ENCODE peak calls at places on chromosomes 7 and 10, in four cellular contexts. H is PC-3, K is HCT116, Q is gastrocnemius medialis. C is an unnamed sample. For H3K4me1, the result is how much of the 10 kb centered on the place peaks cover.

GRCh38 chr7:29424295-29424983 is 139.2 kb upstream of the PRR15 start:
- DNase-seq in H (no peak), K (no peak), Q (no peak), C (no peak)

GRCh38 chr7:21526007-21526406 is 16.8 kb upstream of the DNAH11 start:
- DNase-seq in H (peak), K (peak), Q (no peak), C (no peak)

GRCh38 chr7:83338277-83338950 is 175.7 kb upstream of the PCLO start:
- DNase-seq in H (no peak), K (no peak), Q (no peak), C (no peak)

GRCh38 chr7:22251284-22251683 is 105.7 kb downstream of the RAPGEF5 start:
- DNase-seq in H (no peak), K (no peak), Q (no peak), C (no peak)

GRCh38 chr7:3029138-3029537 is 14.5 kb downstream of the CARD11 start:
- DNase-seq in H (no peak), K (no peak), Q (no peak), C (no peak)

GRCh38 chr10:19816420-19817250 is at the start of gene PLXDC2:
- DNase-seq in H (peak), K (no peak), Q (no peak), C (peak)

GRCh38 chr7:81367335-81367801 is 402.5 kb downstream of the HGF start:
- DNase-seq in H (no peak), K (no peak), Q (peak), C (no peak)

GRCh38 chr10:24501312-24501711 is 222.4 kb downstream of the ARHGAP21 start:
- DNase-seq in H (no peak), K (no peak), Q (no peak), C (no peak)

GRCh38 chr10:14365231-14365744 is 34.6 kb upstream of the FRMD4A start:
- DNase-seq in H (no peak), K (no peak), Q (no peak), C (no peak)

GRCh38 chr10:71599518-71599917 is 120.1 kb downstream of the C10orf105 start:
- DNase-seq in H (no peak), K (no peak), Q (no peak), C (no peak)

GRCh38 chr10:122955892-122956291 is 1.9 kb upstream of the C10orf88 start:
- DNase-seq in H (no peak), K (no peak), Q (no peak), C (no peak)

GRCh38 chr10:16929067-16929466 is 111.8 kb upstream of the RSU1 start:
- DNase-seq in H (no peak), K (no peak), Q (no peak), C (no peak)

GRCh38 chr10:79460687-79461086 is 15.3 kb upstream of the ZCCHC24 start:
- DNase-seq in H (no peak), K (no peak), Q (no peak), C (no peak)

GRCh38 chr7:106772655-106773108 is 92.4 kb upstream of the PIK3CG start:
- DNase-seq in H (peak), K (peak), Q (no peak), C (no peak)

GRCh38 chr7:102415685-102416225 is 17.6 kb upstream of the ORAI2 start:
- DNase-seq in H (no peak), K (no peak), Q (no peak), C (no peak)

GRCh38 chr10:49412571-49412970 is 16.7 kb upstream of the DRGX start:
- DNase-seq in H (no peak), K (no peak), Q (no peak), C (no peak)

GRCh38 chr7:100598425-100598824 is 3.7 kb upstream of the PCOLCE start:
- DNase-seq in H (no peak), K (no peak), Q (no peak), C (no peak)

GRCh38 chr10:132850246-132850645 is 64.3 kb upstream of the NKX6-2 start:
- DNase-seq in H (no peak), K (no peak), Q (peak), C (peak)

GRCh38 chr7:66804001-66804400 is 63.5 kb downstream of the RABGEF1 start:
- DNase-seq in H (no peak), K (no peak), Q (no peak), C (no peak)

GRCh38 chr10:63554666-63555065 is 33.5 kb downstream of the REEP3 start:
- DNase-seq in H (peak), K (peak), Q (no peak), C (no peak)

GRCh38 chr7:22849158-22849557 is 26.5 kb upstream of the TOMM7 start:
- DNase-seq in H (no peak), K (no peak), Q (peak), C (no peak)

GRCh38 chr10:112721080-112721698 is 228.9 kb upstream of the TCF7L2 start:
- DNase-seq in H (peak), K (peak), Q (no peak), C (peak)

GRCh38 chr10:92119340-92119739 is 171.5 kb downstream of the CPEB3 start:
- DNase-seq in H (no peak), K (no peak), Q (no peak), C (no peak)

GRCh38 chr10:81179324-81179723 is 641.6 kb downstream of the SH2D4B start:
- DNase-seq in H (no peak), K (no peak), Q (no peak), C (no peak)

GRCh38 chr10:102118867-102119266 is 1.3 kb downstream of the LDB1 start:
- DNase-seq in H (no peak), K (no peak), Q (peak), C (peak)

GRCh38 chr10:77969029-77969635 is 42.6 kb upstream of the DLG5 start:
- DNase-seq in H (no peak), K (no peak), Q (no peak), C (peak)

GRCh38 chr10:57849726-57850357 is 417.9 kb downstream of the IPMK start:
- DNase-seq in H (peak), K (no peak), Q (no peak), C (no peak)

GRCh38 chr7:117065585-117066150 is 112.4 kb downstream of the ST7 start:
- DNase-seq in H (no peak), K (no peak), Q (no peak), C (no peak)
- H3K27ac ChIP-seq in H (no peak), K (no peak), Q (no peak), C (no peak)

GRCh38 chr7:116138202-116138801 is 72.0 kb upstream of the TES start:
- DNase-seq in H (peak), K (peak), Q (no peak), C (peak)
- TF ChIP-seq CTCF in H (peak), K (peak), Q (peak), C (peak)

GRCh38 chr10:104057717-104058116 is 28.0 kb downstream of the COL17A1 start:
- DNase-seq in H (no peak), K (no peak), Q (no peak), C (no peak)

GRCh38 chr10:104049497-104050250 is 36.0 kb downstream of the COL17A1 start:
- DNase-seq in H (peak), K (peak), Q (no peak), C (no peak)

GRCh38 chr10:104056619-104057273 is 28.9 kb downstream of the COL17A1 start:
- DNase-seq in H (no peak), K (peak), Q (no peak), C (no peak)

GRCh38 chr10:104052351-104052885 is 33.3 kb downstream of the COL17A1 start:
- DNase-seq in H (no peak), K (no peak), Q (no peak), C (no peak)

DNA sequence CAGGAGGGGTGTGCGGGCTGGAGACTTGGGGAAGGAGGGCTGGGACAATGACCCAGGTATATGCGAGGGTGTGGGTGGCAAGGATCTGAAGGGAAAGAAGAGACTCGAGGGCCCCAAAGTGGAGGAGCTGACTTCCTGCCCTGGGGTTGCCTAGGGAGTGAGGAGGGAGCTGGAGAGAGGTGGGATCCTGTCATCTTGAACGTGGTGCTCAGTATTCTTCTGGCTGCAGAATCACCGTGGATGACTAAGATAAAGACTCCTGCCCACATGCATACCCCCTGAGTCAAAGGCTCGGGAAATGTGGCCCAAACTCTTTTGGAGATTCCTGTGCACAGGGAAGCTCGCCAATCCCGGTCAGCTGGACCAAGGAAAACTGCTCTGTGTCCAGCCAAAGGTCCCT is 31.2 kb downstream of the COL17A1 start:
- DNase-seq in H (peak), K (no peak), Q (no peak), C (no peak)
- H3K4me1 ChIP-seq in H (under half), K (under half), Q (under half), C (under half)

GRCh38 chr10:33333260-33334169 is 952 bp downstream of the NRP1 start:
- DNase-seq in H (peak), K (no peak), Q (no peak), C (no peak)
- H3K27ac ChIP-seq in H (peak), K (no peak), Q (peak), C (peak)

GRCh38 chr7:123637203-123637602 is 18.5 kb upstream of the LMOD2 start:
- DNase-seq in H (peak), K (no peak), Q (no peak), C (no peak)
- TF ChIP-seq CTCF in H (peak), K (peak), Q (peak), C (no peak)

GRCh38 chr7:55591282-55591931 is 19.1 kb upstream of the VOPP1 start:
- DNase-seq in H (no peak), K (no peak), Q (no peak), C (no peak)
- H3K4me1 ChIP-seq in H (under half), K (under half), Q (under half), C (under half)

GRCh38 chr10:3636356-3637181 is 148.4 kb downstream of the KLF6 start:
- DNase-seq in H (peak), K (peak), Q (no peak), C (no peak)

GRCh38 chr10:3635248-3635647 is 149.8 kb downstream of the KLF6 start:
- DNase-seq in H (no peak), K (no peak), Q (no peak), C (no peak)

GRCh38 chr10:3639546-3639945 is 145.5 kb downstream of the KLF6 start:
- DNase-seq in H (peak), K (no peak), Q (no peak), C (no peak)

GRCh38 chr10:3631709-3632330 is 153.2 kb downstream of the KLF6 start:
- DNase-seq in H (peak), K (no peak), Q (no peak), C (no peak)

DNA sequence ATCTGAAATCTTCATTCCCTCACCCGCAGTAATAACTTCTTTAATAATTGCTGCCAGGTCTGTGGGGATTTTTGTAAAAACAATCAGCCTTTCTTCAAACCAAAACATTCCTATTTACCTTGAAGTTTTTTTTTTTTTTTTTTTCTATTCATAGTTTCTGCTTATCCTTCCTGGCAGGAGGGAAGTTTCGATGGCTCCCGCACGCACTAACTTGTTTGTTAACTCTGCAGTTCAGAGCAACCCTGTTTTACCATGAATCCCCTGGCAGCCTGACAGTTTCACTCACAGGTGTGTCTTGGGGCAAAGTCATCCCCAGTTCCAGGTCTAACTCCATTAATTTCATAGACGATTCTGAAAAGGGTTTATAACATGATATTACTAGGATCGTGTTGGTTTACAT is 149.3 kb downstream of the KLF6 start:
- DNase-seq in H (peak), K (no peak), Q (no peak), C (no peak)
- H3K27ac ChIP-seq in H (peak), K (no peak), Q (no peak), C (no peak)

DNA sequence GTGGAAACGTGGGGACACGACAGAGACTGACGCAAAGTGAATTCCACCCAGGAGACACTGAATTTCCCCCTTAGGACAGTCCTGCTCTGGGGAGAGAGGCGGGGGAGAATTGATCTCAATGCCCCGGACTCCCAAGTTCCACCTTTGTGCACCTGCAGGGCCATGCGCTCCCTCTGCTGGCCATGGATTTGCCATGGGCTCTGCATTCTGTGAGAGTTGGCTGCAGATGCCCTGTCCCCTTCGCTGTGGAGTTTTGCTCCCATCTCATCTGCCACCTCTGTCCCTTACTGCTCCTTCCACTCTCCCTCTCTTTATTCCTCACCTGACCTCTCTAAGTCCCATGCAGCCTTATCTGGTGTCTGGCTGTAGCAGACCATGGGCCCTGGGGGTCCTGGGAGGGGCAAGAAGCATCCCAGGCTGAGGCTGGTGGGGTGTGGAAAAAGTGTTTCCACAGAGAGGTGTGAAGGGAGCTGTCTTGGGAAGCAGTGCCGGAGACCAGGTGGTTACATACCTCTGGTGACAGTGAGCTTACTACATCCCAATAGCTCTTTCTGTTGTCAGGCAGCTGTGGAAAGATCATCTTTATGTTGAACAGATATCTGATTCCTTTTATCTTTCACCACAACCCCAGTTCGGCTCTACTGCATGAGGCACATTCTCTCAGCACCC is 14.3 kb downstream of the GHRHR start:
- DNase-seq in H (peak), K (peak), Q (no peak), C (peak)
- TF ChIP-seq CTCF in H (peak), K (peak), Q (peak), C (no peak)

GRCh38 chr10:125094111-125094705 is 66.2 kb downstream of the CTBP2 start:
- DNase-seq in H (no peak), K (no peak), Q (no peak), C (no peak)
- H3K4me1 ChIP-seq in H (under half), K (under half), Q (half or more), C (under half)

DNA sequence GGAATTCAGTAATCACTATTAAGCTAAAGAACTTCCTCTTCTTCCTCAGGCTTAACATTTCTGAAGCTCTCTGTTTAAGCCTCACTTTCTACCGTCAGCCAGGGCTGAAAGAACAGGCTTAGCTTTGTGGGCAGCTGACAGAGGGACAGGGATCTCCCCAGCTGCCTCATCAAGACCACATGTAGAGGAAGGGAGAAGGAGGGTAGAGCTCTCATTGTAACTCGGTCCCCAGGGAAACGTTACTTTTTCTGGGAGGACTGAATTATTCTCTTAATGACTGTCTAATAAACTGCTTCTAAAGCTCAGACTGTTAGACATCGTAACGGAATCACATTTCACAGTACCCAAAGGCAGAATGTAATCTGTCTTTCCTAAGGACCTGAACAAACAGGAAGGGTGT is 144.4 kb downstream of the CTTNBP2 start:
- DNase-seq in H (no peak), K (no peak), Q (no peak), C (no peak)
- H3K27ac ChIP-seq in H (no peak), K (no peak), Q (no peak), C (no peak)